ENCODE peak calls at places on chromosomes 3 and 15, in five cellular contexts. One of them, this sample, is unnamed.
A peak's percentile ranks its signal among the peaks of the same experiment; 100 is the strongest.

GRCh38 chr15:72751751-72752455 is 31.7 kb downstream of the ADPGK start:
- DNase-seq in SK-N-SH: no peak
- DNase-seq in HepG2: no peak
- DNase-seq in GM12878: no peak
- DNase-seq in K562: no peak
- DNase-seq in this sample: no peak

GRCh38 chr3:80232760-80233159 is 465.0 kb upstream of the ROBO1 start:
- DNase-seq in K562: no peak
- DNase-seq in HepG2: peak; percentile 10
- DNase-seq in SK-N-SH: no peak
- DNase-seq in GM12878: no peak
- DNase-seq in this sample: no peak

GRCh38 chr3:24704496-24704895 is 209.8 kb upstream of the THRB start:
- DNase-seq in SK-N-SH: no peak
- DNase-seq in GM12878: no peak
- DNase-seq in K562: no peak
- DNase-seq in HepG2: no peak
- DNase-seq in this sample: no peak

GRCh38 chr3:187802928-187803259 is 57.6 kb upstream of the BCL6 start:
- DNase-seq in HepG2: no peak
- DNase-seq in GM12878: peak; percentile 64
- DNase-seq in K562: no peak
- DNase-seq in SK-N-SH: no peak
- DNase-seq in this sample: no peak

GRCh38 chr15:46956456-46956855 is 760.8 kb upstream of the SEMA6D start:
- DNase-seq in K562: no peak
- DNase-seq in SK-N-SH: no peak
- DNase-seq in HepG2: no peak
- DNase-seq in GM12878: no peak
- DNase-seq in this sample: no peak

GRCh38 chr3:126927846-126928245 is 55.1 kb upstream of the PLXNA1 start:
- DNase-seq in GM12878: no peak
- DNase-seq in HepG2: no peak
- DNase-seq in SK-N-SH: peak; percentile 54
- DNase-seq in K562: no peak
- DNase-seq in this sample: no peak

GRCh38 chr3:104564045-104564643 is 802.6 kb upstream of the ALCAM start:
- DNase-seq in GM12878: no peak
- DNase-seq in SK-N-SH: no peak
- DNase-seq in HepG2: peak; percentile 49
- DNase-seq in K562: peak; percentile 3
- DNase-seq in this sample: peak; percentile 42

GRCh38 chr3:17832021-17832420 is 89.6 kb upstream of the TBC1D5 start:
- DNase-seq in GM12878: no peak
- DNase-seq in HepG2: no peak
- DNase-seq in K562: no peak
- DNase-seq in SK-N-SH: no peak
- DNase-seq in this sample: no peak

GRCh38 chr3:158094235-158094916 is 11.8 kb downstream of the SHOX2 start:
- DNase-seq in SK-N-SH: no peak
- DNase-seq in HepG2: no peak
- DNase-seq in GM12878: no peak
- DNase-seq in K562: no peak
- DNase-seq in this sample: no peak

GRCh38 chr3:37816271-37816670 is 45.4 kb upstream of the CTDSPL start:
- DNase-seq in HepG2: no peak
- DNase-seq in SK-N-SH: no peak
- DNase-seq in GM12878: no peak
- DNase-seq in K562: no peak
- DNase-seq in this sample: no peak

GRCh38 chr3:11282250-11283125 is 10.3 kb downstream of the ATG7 start:
- DNase-seq in K562: no peak
- DNase-seq in SK-N-SH: no peak
- DNase-seq in HepG2: no peak
- DNase-seq in GM12878: no peak
- DNase-seq in this sample: no peak

GRCh38 chr3:168249539-168250414 is 154.1 kb upstream of the GOLIM4 start:
- DNase-seq in SK-N-SH: peak; percentile 89
- DNase-seq in HepG2: peak; percentile 54
- DNase-seq in GM12878: no peak
- DNase-seq in K562: peak; percentile 12
- DNase-seq in this sample: peak; percentile 36
- TF ChIP-seq ZBTB33 in SK-N-SH: no peak
- TF ChIP-seq ZBTB33 in HepG2: no peak
- TF ChIP-seq ZBTB33 in GM12878: no peak
- TF ChIP-seq ZBTB33 in K562: no peak
- TF ChIP-seq ZBTB33 in this sample: no peak

GRCh38 chr3:100656945-100657344 is 47.5 kb downstream of the ADGRG7 start:
- DNase-seq in GM12878: no peak
- DNase-seq in K562: no peak
- DNase-seq in SK-N-SH: no peak
- DNase-seq in HepG2: no peak
- DNase-seq in this sample: no peak

GRCh38 chr3:100650651-100651611 is 41.5 kb downstream of the ADGRG7 start:
- DNase-seq in K562: peak; percentile 13
- DNase-seq in HepG2: no peak
- DNase-seq in SK-N-SH: no peak
- DNase-seq in GM12878: peak; percentile 69
- DNase-seq in this sample: no peak

DNA sequence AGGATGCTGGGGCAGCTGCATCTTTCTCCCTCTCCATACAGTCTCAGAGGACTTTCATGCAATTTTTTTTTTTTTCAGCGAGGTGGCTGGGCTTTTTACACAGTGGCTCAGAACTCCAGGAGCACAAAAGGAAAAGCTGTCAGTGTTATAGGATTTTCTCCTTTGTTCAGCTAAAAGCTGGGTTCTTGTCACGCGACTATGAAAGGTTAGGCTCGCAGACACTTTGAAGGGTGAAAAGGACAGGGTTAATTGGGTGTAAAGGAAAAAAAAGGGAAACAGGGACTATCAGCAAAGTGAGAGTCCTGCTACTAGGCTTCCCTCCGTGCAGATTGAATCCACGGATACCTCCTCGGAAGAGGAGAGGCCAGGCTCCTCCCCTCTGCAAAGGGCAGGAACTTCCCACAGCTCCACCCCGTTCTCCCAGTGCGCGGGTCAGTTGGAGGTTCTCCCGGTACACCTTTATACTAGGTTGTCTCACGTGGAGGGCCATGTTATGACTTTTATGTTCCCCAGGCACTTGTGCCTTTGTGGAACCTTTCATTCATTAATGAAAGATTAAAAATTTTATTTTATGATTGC is 44.4 kb downstream of the ADGRG7 start:
- DNase-seq in SK-N-SH: no peak
- DNase-seq in HepG2: no peak
- DNase-seq in GM12878: no peak
- DNase-seq in K562: no peak
- DNase-seq in this sample: no peak
- TF ChIP-seq SIN3A in SK-N-SH: no peak
- TF ChIP-seq SIN3A in HepG2: no peak
- TF ChIP-seq SIN3A in GM12878: no peak
- TF ChIP-seq SIN3A in K562: no peak
- TF ChIP-seq SIN3A in this sample: no peak

DNA sequence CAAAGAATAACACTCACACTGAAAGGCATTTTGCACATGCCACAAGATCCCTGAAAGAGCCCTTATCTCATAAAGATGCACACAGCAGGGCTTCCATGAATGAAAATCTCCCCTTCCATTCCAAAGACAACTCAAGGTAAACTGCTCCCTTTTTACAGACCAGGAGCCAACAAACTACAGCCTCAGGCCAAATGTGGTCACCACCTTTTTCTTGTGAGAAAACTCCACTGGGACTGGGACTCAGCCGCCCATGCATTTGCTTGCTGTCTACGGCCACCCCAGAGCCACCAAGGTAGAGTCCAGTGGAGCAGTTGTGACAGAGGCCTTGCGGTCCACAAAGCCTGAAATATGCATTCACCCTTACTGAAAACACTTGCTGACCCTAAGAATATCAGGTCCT is 334.8 kb downstream of the OCA2 start:
- DNase-seq in GM12878: no peak
- DNase-seq in SK-N-SH: no peak
- DNase-seq in HepG2: no peak
- DNase-seq in K562: no peak
- DNase-seq in this sample: no peak
- TF ChIP-seq ZBTB33 in GM12878: no peak
- TF ChIP-seq ZBTB33 in SK-N-SH: no peak
- TF ChIP-seq ZBTB33 in HepG2: no peak
- TF ChIP-seq ZBTB33 in K562: no peak
- TF ChIP-seq ZBTB33 in this sample: no peak

DNA sequence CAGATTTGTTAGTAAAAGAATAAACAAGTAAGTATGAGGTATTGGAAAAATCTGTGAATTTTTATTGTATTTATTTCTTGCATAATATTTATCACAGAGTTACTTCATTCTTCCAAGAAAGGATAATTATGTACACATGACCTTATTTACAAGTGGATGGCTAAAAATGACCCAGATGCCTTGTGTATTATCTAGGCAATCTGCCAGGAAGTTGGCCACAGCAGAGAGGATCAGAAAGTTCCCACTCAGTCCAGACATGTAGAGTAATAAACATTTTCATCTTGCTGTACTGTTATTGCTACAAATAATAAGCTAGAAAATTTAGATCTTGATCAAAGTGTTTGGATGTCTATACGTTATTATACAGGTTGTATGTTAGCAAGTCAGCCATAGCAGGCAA is 317.1 kb downstream of the EPHA6 start:
- DNase-seq in SK-N-SH: peak; percentile 28
- DNase-seq in K562: no peak
- DNase-seq in HepG2: no peak
- DNase-seq in GM12878: no peak
- DNase-seq in this sample: no peak
- TF ChIP-seq SIN3A in SK-N-SH: no peak
- TF ChIP-seq SIN3A in K562: no peak
- TF ChIP-seq SIN3A in HepG2: no peak
- TF ChIP-seq SIN3A in GM12878: no peak
- TF ChIP-seq SIN3A in this sample: no peak

DNA sequence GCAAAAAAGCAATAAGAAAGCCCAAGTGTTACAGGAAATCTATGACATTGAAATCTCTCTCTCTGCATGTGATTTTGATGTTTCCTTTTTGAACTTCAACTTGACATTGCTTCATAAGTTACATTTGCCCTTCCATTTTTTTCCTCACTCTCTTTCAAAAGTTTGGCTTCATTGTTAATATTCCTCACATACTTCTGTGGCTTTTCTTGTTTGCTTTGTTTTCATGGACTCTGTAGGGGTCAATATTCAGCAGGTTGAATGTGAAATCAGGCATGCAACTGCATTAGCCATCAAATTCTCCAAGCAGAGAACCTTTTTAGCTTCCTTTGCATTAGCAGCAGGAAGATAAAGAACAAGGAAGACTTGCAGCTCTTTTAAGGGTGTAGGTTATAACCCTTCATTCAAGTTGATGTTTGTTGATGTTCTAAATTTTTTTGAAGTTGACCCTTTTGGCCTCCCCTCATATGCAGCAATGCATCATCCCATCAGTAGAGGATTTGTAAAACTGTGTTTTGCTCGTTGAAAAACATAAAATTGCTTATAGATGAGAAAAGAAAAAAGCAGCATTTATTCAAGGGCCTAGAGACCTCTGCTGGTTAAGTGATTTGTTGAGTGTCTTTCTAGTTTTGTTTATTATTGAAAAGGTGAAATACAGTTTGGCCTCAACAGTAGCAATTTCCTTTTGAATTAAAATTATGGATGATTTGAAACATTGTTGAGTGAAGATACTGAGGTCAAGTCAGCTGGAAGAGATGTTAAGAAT is 211.4 kb downstream of the IL5RA start:
- DNase-seq in SK-N-SH: no peak
- DNase-seq in K562: no peak
- DNase-seq in HepG2: no peak
- DNase-seq in GM12878: no peak
- DNase-seq in this sample: no peak
- TF ChIP-seq ZBTB33 in SK-N-SH: no peak
- TF ChIP-seq ZBTB33 in K562: no peak
- TF ChIP-seq ZBTB33 in HepG2: no peak
- TF ChIP-seq ZBTB33 in GM12878: no peak
- TF ChIP-seq ZBTB33 in this sample: no peak

DNA sequence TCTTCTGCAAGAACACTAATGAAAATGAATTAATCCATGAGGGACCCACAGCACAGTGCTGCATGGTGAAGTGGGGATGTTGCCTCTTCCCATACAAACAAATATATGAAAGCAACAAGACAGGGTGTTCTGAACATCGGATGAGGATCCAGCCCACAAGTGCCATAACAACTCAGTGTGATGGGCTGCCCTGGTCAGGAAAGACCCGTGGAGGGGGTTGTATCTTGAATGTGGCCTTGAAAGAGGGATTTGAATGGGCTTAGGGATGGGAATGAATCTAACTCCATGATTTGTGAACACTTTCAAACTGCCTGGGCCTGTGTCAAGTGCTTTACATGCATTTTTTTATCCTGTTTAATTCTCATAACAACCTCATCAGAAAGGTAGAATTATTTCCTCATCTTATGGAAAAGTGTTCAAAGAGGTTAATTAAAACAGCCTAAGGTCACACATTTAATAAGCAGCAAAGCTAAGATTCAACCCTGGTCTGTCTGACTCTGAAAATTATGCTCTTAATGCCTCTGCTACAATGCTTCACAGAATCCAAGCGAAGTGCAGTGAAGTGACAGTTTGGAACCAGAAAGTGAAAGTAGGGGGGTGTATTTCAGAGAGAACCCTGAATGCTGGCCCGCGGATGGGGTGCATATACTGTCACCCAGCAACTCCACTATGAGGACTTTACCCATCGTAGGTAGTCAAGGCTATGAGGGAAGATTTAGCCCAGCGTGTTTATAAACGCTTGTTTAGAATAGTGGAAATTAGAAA is 65.6 kb upstream of the HEG1 start:
- DNase-seq in HepG2: no peak
- DNase-seq in GM12878: peak; percentile 60
- DNase-seq in SK-N-SH: no peak
- DNase-seq in K562: no peak
- DNase-seq in this sample: no peak
- TF ChIP-seq SIN3A in HepG2: no peak
- TF ChIP-seq SIN3A in GM12878: peak; percentile 40
- TF ChIP-seq SIN3A in SK-N-SH: no peak
- TF ChIP-seq SIN3A in K562: no peak
- TF ChIP-seq SIN3A in this sample: no peak

DNA sequence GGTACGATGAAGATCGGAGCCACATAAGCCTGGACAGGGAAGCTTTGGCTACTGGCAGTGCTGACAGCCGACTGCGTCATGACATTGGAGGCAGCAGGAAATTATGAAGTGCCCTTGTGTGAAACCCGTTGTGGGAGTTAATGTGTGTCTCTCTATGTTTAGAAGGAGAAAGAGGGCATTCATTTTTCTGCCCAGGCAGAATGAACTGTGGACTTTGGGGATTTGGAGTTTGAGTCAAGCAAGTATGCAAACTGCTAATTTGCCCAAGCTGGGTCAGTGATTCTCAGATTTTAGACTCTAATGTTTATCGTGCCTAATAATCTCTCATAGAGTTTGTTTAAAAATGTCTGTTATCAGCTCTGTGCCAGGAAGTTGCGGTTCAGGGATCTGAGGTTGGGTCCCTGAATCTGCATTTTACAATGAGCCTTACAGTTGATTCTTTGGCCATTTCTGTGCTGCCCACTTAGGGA is 5.6 kb downstream of the CTXND1 start:
- DNase-seq in SK-N-SH: no peak
- DNase-seq in K562: no peak
- DNase-seq in GM12878: no peak
- DNase-seq in HepG2: peak; percentile 89
- DNase-seq in this sample: no peak
- TF ChIP-seq ZBTB33 in SK-N-SH: no peak
- TF ChIP-seq ZBTB33 in K562: no peak
- TF ChIP-seq ZBTB33 in GM12878: no peak
- TF ChIP-seq ZBTB33 in HepG2: no peak
- TF ChIP-seq ZBTB33 in this sample: no peak

GRCh38 chr3:39977058-39977794 is 167.8 kb downstream of the MYRIP start:
- DNase-seq in SK-N-SH: no peak
- DNase-seq in K562: no peak
- DNase-seq in HepG2: no peak
- DNase-seq in GM12878: no peak
- DNase-seq in this sample: no peak
- TF ChIP-seq SIN3A in SK-N-SH: no peak
- TF ChIP-seq SIN3A in K562: no peak
- TF ChIP-seq SIN3A in HepG2: no peak
- TF ChIP-seq SIN3A in GM12878: no peak
- TF ChIP-seq SIN3A in this sample: no peak